ENCODE peak calls at places on chromosomes 2 and 18, in seven cellular contexts. U is T-helper 22 cell; A is neuronal stem cell; Q is A549; Z is prostate gland; C is choroid plexus epithelial cell; O is stimulated activated CD4-positive, alpha-beta T cell treated with anti-CD3 and anti-CD28 coated beads, Interleukin-4, amount 100 ng/mL, for 1 hour. K is an unnamed sample.

GRCh38 chr18:48827321-48828200 is 123.2 kb downstream of the SMAD7 start:
- DNase-seq in Z (no peak), A (peak), U (no peak), Q (no peak), O (no peak), C (peak), K (no peak)

GRCh38 chr2:9573840-9574239 is 18.2 kb upstream of the ADAM17 start:
- DNase-seq in O (no peak), Q (no peak), U (no peak), C (no peak), Z (no peak), A (no peak), K (no peak)

GRCh38 chr2:25740810-25741381 is 67.5 kb upstream of the DTNB start:
- DNase-seq in Q (no peak), U (no peak), O (no peak), C (peak), Z (no peak), A (peak), K (no peak)

GRCh38 chr2:21052044-21052443 is 8.2 kb upstream of the APOB start:
- DNase-seq in C (no peak), A (no peak), U (no peak), Z (no peak), O (no peak), Q (no peak), K (no peak)

GRCh38 chr2:68284896-68285295 is 32.6 kb upstream of the PPP3R1 start:
- DNase-seq in O (no peak), Q (no peak), Z (peak), U (no peak), C (peak), A (no peak), K (no peak)

GRCh38 chr2:211899871-211900482 is 638.6 kb downstream of the ERBB4 start:
- DNase-seq in C (peak), O (no peak), Z (no peak), A (no peak), Q (no peak), U (no peak), K (no peak)

GRCh38 chr2:173159794-173160463 is 84.3 kb downstream of the MAP3K20 start:
- DNase-seq in A (peak), O (no peak), U (no peak), Q (peak), Z (peak), C (peak), K (no peak)

GRCh38 chr18:54888933-54889332 is 60.7 kb downstream of the RAB27B start:
- DNase-seq in O (no peak), Q (no peak), Z (no peak), C (peak), U (no peak), A (no peak), K (no peak)

GRCh38 chr2:108612514-108613183 is 78.4 kb downstream of the LIMS1 start:
- DNase-seq in U (peak), O (peak), C (no peak), A (no peak), Z (no peak), Q (no peak), K (no peak)

GRCh38 chr2:198066597-198066996 is 262.2 kb downstream of the PLCL1 start:
- DNase-seq in U (no peak), A (no peak), Q (no peak), O (no peak), Z (no peak), C (no peak), K (no peak)

GRCh38 chr2:53886406-53887280 is 26.9 kb upstream of the GPR75 start:
- DNase-seq in C (no peak), O (no peak), Q (no peak), Z (no peak), A (no peak), U (no peak), K (no peak)

GRCh38 chr2:4964579-4964978 is 727.6 kb upstream of the SOX11 start:
- DNase-seq in O (no peak), Z (no peak), C (no peak), U (no peak), Q (no peak), A (no peak), K (no peak)

GRCh38 chr2:134257965-134258683 is 4.3 kb downstream of the MGAT5 start:
- DNase-seq in Q (no peak), C (no peak), O (no peak), U (no peak), A (no peak), Z (no peak), K (no peak)

GRCh38 chr2:201928363-201928762 is 105.3 kb upstream of the FZD7 start:
- DNase-seq in Q (no peak), A (no peak), Z (no peak), U (no peak), O (no peak), C (no peak), K (no peak)

GRCh38 chr2:229090231-229090630 is 180.9 kb downstream of the PID1 start:
- DNase-seq in U (no peak), C (peak), Z (no peak), A (no peak), Q (no peak), O (no peak), K (no peak)

GRCh38 chr18:62037989-62038778 is 145.4 kb upstream of the RNF152 start:
- DNase-seq in A (no peak), Z (no peak), Q (no peak), O (no peak), U (no peak), C (peak), K (no peak)

GRCh38 chr2:127017548-127017947 is 89.4 kb downstream of the BIN1 start:
- DNase-seq in U (no peak), O (no peak), Z (no peak), A (no peak), Q (no peak), C (no peak), K (no peak)

GRCh38 chr2:237459226-237459625 is 27.8 kb upstream of the MLPH start:
- DNase-seq in A (no peak), Q (no peak), U (no peak), C (no peak), O (no peak), Z (no peak), K (no peak)

GRCh38 chr18:70233974-70234373 is 28.5 kb upstream of the RTTN start:
- DNase-seq in Q (no peak), U (no peak), C (no peak), O (no peak), Z (no peak), A (no peak), K (no peak)

GRCh38 chr18:59617468-59617932 is 79.7 kb downstream of the CCBE1 start:
- DNase-seq in A (no peak), Q (no peak), C (peak), O (no peak), Z (no peak), U (no peak), K (no peak)

GRCh38 chr2:120606931-120607330 is 128.7 kb upstream of the GLI2 start:
- DNase-seq in A (no peak), C (no peak), U (no peak), O (no peak), Q (no peak), Z (no peak), K (no peak)

GRCh38 chr18:56068030-56068671 is 480.2 kb upstream of the TCF4 start:
- DNase-seq in Z (no peak), U (no peak), O (no peak), C (peak), A (no peak), Q (no peak), K (no peak)

GRCh38 chr18:65255417-65255816 is 495.4 kb upstream of the CDH7 start:
- DNase-seq in Q (no peak), U (no peak), A (no peak), C (no peak), Z (no peak), O (no peak), K (no peak)

GRCh38 chr2:9656270-9656766 is 25.5 kb upstream of the YWHAQ start:
- DNase-seq in C (peak), O (peak), U (peak), Z (no peak), Q (peak), A (no peak), K (no peak)

GRCh38 chr2:155583674-155584195 is 748.8 kb downstream of the NR4A2 start:
- DNase-seq in U (no peak), C (no peak), Z (no peak), A (no peak), O (no peak), Q (no peak), K (no peak)

GRCh38 chr2:5690718-5691658 is 1.2 kb upstream of the SOX11 start:
- DNase-seq in U (no peak), O (no peak), C (peak), Z (no peak), Q (no peak), A (peak), K (peak)

GRCh38 chr18:57083485-57083884 is 63.4 kb upstream of the BOD1L2 start:
- DNase-seq in Z (no peak), U (no peak), O (no peak), A (no peak), Q (no peak), C (no peak), K (no peak)

GRCh38 chr18:76747676-76748075 is 74.7 kb upstream of the ZNF236 start:
- DNase-seq in A (no peak), Q (no peak), O (no peak), U (no peak), C (no peak), Z (no peak), K (no peak)

GRCh38 chr2:53744395-53745065 is 23.1 kb upstream of the CHAC2 start:
- DNase-seq in C (no peak), O (no peak), Q (no peak), A (no peak), Z (no peak), U (no peak), K (no peak)

GRCh38 chr2:12210016-12210933 is 463.8 kb downstream of the LPIN1 start:
- DNase-seq in Z (no peak), Q (no peak), U (no peak), O (no peak), C (no peak), A (no peak), K (no peak)

GRCh38 chr2:8889978-8890377 is 52.6 kb upstream of the KIDINS220 start:
- DNase-seq in Q (no peak), Z (no peak), A (no peak), O (no peak), U (no peak), C (no peak), K (no peak)

GRCh38 chr2:191145769-191146471 is 4.9 kb downstream of the STAT4 start:
- DNase-seq in O (no peak), C (no peak), Z (no peak), U (no peak), A (no peak), Q (no peak), K (no peak)

GRCh38 chr18:9719421-9719981 is 11.4 kb downstream of the RAB31 start:
- DNase-seq in C (peak), A (no peak), Z (peak), Q (peak), U (no peak), O (no peak), K (no peak)

GRCh38 chr2:206260427-206261012 is 13.9 kb upstream of the ZDBF2 start:
- DNase-seq in A (no peak), C (peak), Z (no peak), O (no peak), Q (peak), U (no peak), K (no peak)